ENCODE peak calls at places on chromosomes 12 and 14, in four cellular contexts. M is AG10803, P is GM12865, S is cardiac fibroblast. K is an unnamed sample.

GRCh38 chr12:64633940-64634337 is 23.6 kb downstream of the RASSF3 start:
- DNase-seq in M (peak; percentile 69), S (peak; percentile 77), P (no peak), K (no peak)

GRCh38 chr12:77294016-77294415 is 228.6 kb upstream of the E2F7 start:
- DNase-seq in S (peak; percentile 50), M (no peak), P (no peak), K (no peak)

GRCh38 chr14:30362369-30363218 is 196.4 kb upstream of the G2E3 start:
- DNase-seq in S (no peak), M (no peak), P (no peak), K (no peak)

GRCh38 chr14:63654346-63654745 is 12.7 kb upstream of the WDR89 start:
- DNase-seq in M (peak; percentile 83), P (no peak), S (peak; percentile 52), K (peak; percentile 63)

GRCh38 chr12:41188058-41188840 is at the start of gene PDZRN4:
- DNase-seq in M (no peak), S (no peak), P (no peak), K (no peak)

GRCh38 chr12:1761857-1762256 is 58.5 kb upstream of the LRTM2 start:
- DNase-seq in S (no peak), M (no peak), P (no peak), K (no peak)

GRCh38 chr12:109927622-109928021 is 27.5 kb downstream of the TCHP start:
- DNase-seq in S (peak; percentile 70), M (peak; percentile 50), P (peak; percentile 42), K (no peak)

GRCh38 chr12:49903700-49904423 is at the start of gene FAIM2:
- DNase-seq in P (no peak), M (peak; percentile 73), S (peak; percentile 42), K (peak; percentile 40)

GRCh38 chr12:108360487-108360886 is 21.4 kb upstream of the CMKLR1 start:
- DNase-seq in M (peak; percentile 42), P (peak; percentile 91), S (no peak), K (no peak)

GRCh38 chr14:76195003-76195402 is 43.3 kb downstream of the GPATCH2L start:
- DNase-seq in M (no peak), P (no peak), S (no peak), K (no peak)

GRCh38 chr12:5898874-5899273 is 46.2 kb downstream of the ANO2 start:
- DNase-seq in S (no peak), M (no peak), P (no peak), K (no peak)

GRCh38 chr12:53287741-53288216 is 7.6 kb upstream of the PFDN5 start:
- DNase-seq in P (peak; percentile 83), S (peak; percentile 68), M (peak; percentile 61), K (no peak)

GRCh38 chr14:56490379-56490778 is 89.2 kb upstream of the TMEM260 start:
- DNase-seq in P (peak; percentile 34), M (peak; percentile 39), S (peak; percentile 63), K (no peak)

GRCh38 chr12:59041241-59042121 is 121.2 kb upstream of the LRIG3 start:
- DNase-seq in P (no peak), S (peak; percentile 96), M (peak; percentile 94), K (peak; percentile 79)

GRCh38 chr12:108029081-108029790 is 99.9 kb upstream of the WSCD2 start:
- DNase-seq in P (no peak), S (no peak), M (no peak), K (no peak)

GRCh38 chr12:51797301-51797700 is 51.2 kb downstream of the FIGNL2 start:
- DNase-seq in P (no peak), M (no peak), S (no peak), K (no peak)

GRCh38 chr12:116164976-116165425 is 112.5 kb downstream of the MED13L start:
- DNase-seq in P (no peak), M (no peak), S (peak; percentile 67), K (no peak)

GRCh38 chr12:69466867-69467266 is 3.3 kb upstream of the FRS2 start:
- DNase-seq in P (no peak), S (no peak), M (no peak), K (no peak)

GRCh38 chr14:99242238-99242637 is 29.8 kb downstream of the BCL11B start:
- DNase-seq in P (no peak), S (no peak), M (no peak), K (no peak)

GRCh38 chr12:79897617-79898016 is 37.3 kb downstream of the PPP1R12A start:
- DNase-seq in P (no peak), S (peak; percentile 96), M (peak; percentile 99), K (peak; percentile 88)

GRCh38 chr12:112539221-112539620 is 120.5 kb downstream of the PTPN11 start:
- DNase-seq in S (no peak), P (no peak), M (no peak), K (no peak)

GRCh38 chr14:77910506-77910905 is 110.6 kb downstream of the ADCK1 start:
- DNase-seq in S (no peak), P (no peak), M (no peak), K (no peak)

GRCh38 chr12:116186482-116187157 is 90.9 kb downstream of the MED13L start:
- DNase-seq in P (no peak), S (no peak), M (peak; percentile 25), K (no peak)

GRCh38 chr12:55703976-55704761 is 3.5 kb downstream of the ITGA7 start:
- DNase-seq in S (peak; percentile 41), P (no peak), M (no peak), K (no peak)

GRCh38 chr12:14931791-14932560 is 6.4 kb downstream of the ERP27 start:
- DNase-seq in S (no peak), M (no peak), P (no peak), K (no peak)

GRCh38 chr12:122250047-122250446 is 16.2 kb downstream of the VPS33A start:
- DNase-seq in M (no peak), S (no peak), P (no peak), K (no peak)

GRCh38 chr14:96978525-96979272 is 181.5 kb downstream of the VRK1 start:
- DNase-seq in M (no peak), P (no peak), S (no peak), K (no peak)

GRCh38 chr12:3282271-3282670 is 205.1 kb downstream of the TSPAN9 start:
- DNase-seq in M (no peak), P (no peak), S (no peak), K (no peak)

GRCh38 chr14:104110491-104111209 is 25.1 kb downstream of the ASPG start:
- DNase-seq in S (no peak), M (no peak), P (no peak), K (no peak)

GRCh38 chr14:53542692-53543091 is 389.6 kb upstream of the DDHD1 start:
- DNase-seq in M (peak; percentile 33), P (no peak), S (peak; percentile 50), K (no peak)

DNA sequence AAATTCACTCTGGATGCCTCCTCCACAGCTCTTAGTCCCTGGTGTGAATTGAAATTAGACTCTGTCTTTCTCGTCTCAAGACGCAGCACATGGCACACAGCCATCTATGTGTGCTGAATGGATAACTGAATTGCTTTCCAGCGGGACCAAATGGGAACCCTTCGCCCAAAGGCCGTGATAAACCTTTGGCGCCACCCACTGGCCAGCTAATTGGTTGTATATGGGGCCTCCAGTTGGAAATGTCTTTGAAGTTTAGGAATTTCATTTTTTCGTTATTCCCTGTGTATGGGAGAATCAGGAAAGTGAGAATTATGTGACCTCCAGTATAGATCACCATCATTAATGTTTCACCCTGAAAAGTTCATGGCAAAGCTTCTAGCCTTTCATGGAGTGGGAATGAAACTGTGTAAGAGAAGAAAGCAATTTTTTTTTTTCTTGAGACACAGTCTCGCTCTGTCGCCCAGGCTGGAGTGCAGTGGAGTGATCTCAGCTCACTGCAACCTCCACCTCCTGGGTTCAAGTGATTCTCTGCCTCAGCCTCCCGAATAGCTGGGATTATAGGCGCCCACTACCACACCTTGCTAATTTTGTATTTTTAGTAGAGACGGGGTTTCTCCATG is 9.8 kb upstream of the HSP90AA1 start:
- DNase-seq in M (peak; percentile 71), P (peak; percentile 61), S (peak; percentile 78), K (peak; percentile 18)
- H3K4me3 ChIP-seq in M (no peak overlapping the region), P (no peak overlapping the region), S (no peak overlapping the region), K (no peak overlapping the region)

GRCh38 chr14:37585101-37585479 is 10.0 kb downstream of the FOXA1 start:
- DNase-seq in S (no peak), P (no peak), M (no peak), K (no peak)

GRCh38 chr14:37586783-37587428 is 8.1 kb downstream of the FOXA1 start:
- DNase-seq in S (no peak), P (no peak), M (no peak), K (no peak)

GRCh38 chr14:37585971-37586759 is 8.9 kb downstream of the FOXA1 start:
- DNase-seq in P (no peak), M (no peak), S (no peak), K (no peak)

GRCh38 chr14:37583358-37584210 is 11.5 kb downstream of the FOXA1 start:
- DNase-seq in S (no peak), P (no peak), M (no peak), K (no peak)

GRCh38 chr14:37584211-37585100 is 10.6 kb downstream of the FOXA1 start:
- DNase-seq in M (no peak), S (no peak), P (no peak), K (no peak)
- H3K4me3 ChIP-seq in M (no peak overlapping the region), S (no peak overlapping the region), P (no peak overlapping the region), K (no peak overlapping the region)

DNA sequence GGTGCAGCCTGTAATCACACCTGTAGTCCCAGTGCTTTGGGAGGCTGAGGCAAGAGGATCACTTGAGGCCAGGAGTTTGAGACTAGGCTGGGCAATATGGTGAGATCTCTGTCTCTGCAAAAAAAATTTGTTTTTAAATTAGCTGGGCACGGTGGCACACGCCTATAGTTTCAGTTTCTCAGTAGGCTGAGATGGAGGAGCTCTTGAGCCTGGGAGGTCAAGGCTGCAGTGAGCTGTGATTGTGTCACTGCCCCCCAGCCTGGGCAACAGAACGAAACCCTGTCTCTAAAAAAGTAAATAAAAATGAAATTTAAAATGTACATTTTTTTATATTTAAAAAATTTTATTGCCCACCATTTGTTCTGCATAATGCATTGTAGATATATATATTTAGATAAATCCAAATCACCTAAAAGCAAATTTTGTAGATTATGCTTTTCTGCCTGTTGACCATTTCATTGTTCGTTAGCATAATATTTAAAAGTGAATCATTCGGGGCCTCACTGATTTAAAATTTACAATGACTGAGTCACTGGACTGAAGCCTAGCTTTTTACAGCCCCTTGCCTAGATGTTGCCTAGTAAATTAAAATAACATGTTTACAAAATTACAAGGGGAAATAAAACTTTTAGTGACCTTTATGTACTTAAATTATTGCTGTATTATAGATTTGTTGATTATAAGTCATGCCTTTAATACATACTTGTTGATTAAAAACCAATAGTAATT is 87.9 kb downstream of the USP15 start:
- DNase-seq in P (no peak), S (peak; percentile 58), M (peak; percentile 14), K (peak; percentile 17)
- H3K4me3 ChIP-seq in P (no peak overlapping the region), S (no peak overlapping the region), M (no peak overlapping the region), K (no peak overlapping the region)

GRCh38 chr14:85531141-85531593 is 1.2 kb downstream of the FLRT2 start:
- DNase-seq in S (peak; percentile 80), M (peak; percentile 84), P (no peak), K (no peak)

GRCh38 chr14:85529803-85530574 is at the start of gene FLRT2:
- DNase-seq in M (peak; percentile 80), S (peak; percentile 71), P (no peak), K (no peak)

GRCh38 chr14:85531594-85532391 is 1.8 kb downstream of the FLRT2 start:
- DNase-seq in P (no peak), M (peak; percentile 88), S (peak; percentile 89), K (no peak)

GRCh38 chr14:85528882-85529585 is 910 bp upstream of the FLRT2 start:
- DNase-seq in P (no peak), S (peak; percentile 87), M (peak; percentile 89), K (no peak)

DNA sequence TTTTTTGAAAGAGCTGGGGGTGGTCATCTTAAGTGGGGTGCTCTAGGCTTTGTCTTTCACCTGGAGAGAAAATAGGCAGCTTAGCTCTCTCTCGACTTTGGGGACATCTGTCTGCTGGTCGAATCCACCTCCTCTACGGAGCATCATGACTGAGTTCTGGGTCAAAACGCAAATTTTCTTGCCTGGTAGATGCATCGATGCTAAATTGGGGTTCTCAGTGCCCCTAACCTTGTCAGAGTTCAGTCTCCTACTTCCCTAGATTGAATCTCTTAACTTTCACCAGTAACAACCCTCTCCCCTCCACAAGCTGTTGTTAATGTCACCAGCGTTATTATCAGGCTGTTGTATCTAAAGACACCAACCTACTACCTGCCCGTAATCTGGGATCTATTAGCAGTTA is 682 bp downstream of the FLRT2 start:
- DNase-seq in P (no peak), S (no peak), M (no peak), K (no peak)
- H3K4me3 ChIP-seq in P (no peak overlapping the region), S (peak overlapping the region; percentile 93), M (peak overlapping the region; percentile 94), K (peak overlapping the region; percentile 96)

K was measured in AG09309.